ENCODE peak calls at places on chromosomes 13 and 19, in seven cellular contexts. One of them, this sample, is unnamed.
A peak's percentile ranks its signal among the peaks of the same experiment; 100 is the strongest.

GRCh38 chr13:27796544-27797227 is 4.4 kb downstream of the GSX1 start:
- DNase-seq in Calu3: no peak
- DNase-seq in pancreas: no peak
- DNase-seq in glutamatergic neuron: no peak
- DNase-seq in lower lobe of right lung: no peak
- DNase-seq in fibroblast of villous mesenchyme: no peak
- DNase-seq in ascending aorta: no peak
- DNase-seq in this sample: no peak

GRCh38 chr19:35712910-35713845 is 4.6 kb upstream of the KMT2B start:
- DNase-seq in ascending aorta: no peak
- DNase-seq in glutamatergic neuron: no peak
- DNase-seq in lower lobe of right lung: no peak
- DNase-seq in pancreas: no peak
- DNase-seq in Calu3: no peak
- DNase-seq in fibroblast of villous mesenchyme: no peak
- DNase-seq in this sample: no peak

GRCh38 chr13:39501711-39502324 is 101.2 kb downstream of the LHFPL6 start:
- DNase-seq in lower lobe of right lung: no peak
- DNase-seq in Calu3: no peak
- DNase-seq in glutamatergic neuron: no peak
- DNase-seq in fibroblast of villous mesenchyme: no peak
- DNase-seq in ascending aorta: no peak
- DNase-seq in pancreas: no peak
- DNase-seq in this sample: no peak

GRCh38 chr19:53553865-53554791 is 16.2 kb downstream of the ZNF331 start:
- DNase-seq in ascending aorta: peak; percentile 94
- DNase-seq in pancreas: peak; percentile 83
- DNase-seq in Calu3: no peak
- DNase-seq in glutamatergic neuron: peak; percentile 81
- DNase-seq in fibroblast of villous mesenchyme: peak; percentile 93
- DNase-seq in lower lobe of right lung: peak; percentile 92
- DNase-seq in this sample: peak; percentile 61

GRCh38 chr19:19447536-19448237 is 42.2 kb downstream of the GATAD2A start:
- DNase-seq in fibroblast of villous mesenchyme: no peak
- DNase-seq in glutamatergic neuron: no peak
- DNase-seq in pancreas: peak; percentile 34
- DNase-seq in lower lobe of right lung: no peak
- DNase-seq in ascending aorta: no peak
- DNase-seq in Calu3: no peak
- DNase-seq in this sample: no peak

GRCh38 chr19:6233827-6234511 is 45.8 kb downstream of the MLLT1 start:
- DNase-seq in glutamatergic neuron: peak; percentile 35
- DNase-seq in lower lobe of right lung: peak; percentile 88
- DNase-seq in ascending aorta: no peak
- DNase-seq in fibroblast of villous mesenchyme: no peak
- DNase-seq in pancreas: no peak
- DNase-seq in Calu3: no peak
- DNase-seq in this sample: no peak

GRCh38 chr19:38729653-38730469 is 14.4 kb downstream of the CAPN12 start:
- DNase-seq in pancreas: peak; percentile 73
- DNase-seq in lower lobe of right lung: peak; percentile 85
- DNase-seq in ascending aorta: no peak
- DNase-seq in Calu3: peak; percentile 92
- DNase-seq in fibroblast of villous mesenchyme: peak; percentile 66
- DNase-seq in glutamatergic neuron: peak; percentile 92
- DNase-seq in this sample: peak; percentile 89

GRCh38 chr19:4042731-4043082 is 24.0 kb downstream of the ZBTB7A start:
- DNase-seq in glutamatergic neuron: no peak
- DNase-seq in lower lobe of right lung: peak; percentile 80
- DNase-seq in fibroblast of villous mesenchyme: no peak
- DNase-seq in Calu3: peak; percentile 80
- DNase-seq in ascending aorta: no peak
- DNase-seq in pancreas: peak; percentile 72
- DNase-seq in this sample: no peak

GRCh38 chr19:19538077-19538764 is at the start of gene CILP2:
- DNase-seq in fibroblast of villous mesenchyme: no peak
- DNase-seq in Calu3: peak; percentile 67
- DNase-seq in pancreas: peak; percentile 43
- DNase-seq in glutamatergic neuron: peak; percentile 87
- DNase-seq in ascending aorta: no peak
- DNase-seq in lower lobe of right lung: peak; percentile 60
- DNase-seq in this sample: peak; percentile 57

GRCh38 chr13:24716011-24716410 is 35.8 kb downstream of the ATP12A start:
- DNase-seq in lower lobe of right lung: no peak
- DNase-seq in glutamatergic neuron: no peak
- DNase-seq in pancreas: no peak
- DNase-seq in Calu3: no peak
- DNase-seq in fibroblast of villous mesenchyme: no peak
- DNase-seq in ascending aorta: peak; percentile 24
- DNase-seq in this sample: no peak

GRCh38 chr19:45575216-45575615 is 9.4 kb downstream of the OPA3 start:
- DNase-seq in fibroblast of villous mesenchyme: no peak
- DNase-seq in ascending aorta: no peak
- DNase-seq in lower lobe of right lung: no peak
- DNase-seq in pancreas: no peak
- DNase-seq in glutamatergic neuron: no peak
- DNase-seq in Calu3: no peak
- DNase-seq in this sample: no peak

GRCh38 chr13:111013196-111013595 is 98.3 kb upstream of the ANKRD10 start:
- DNase-seq in glutamatergic neuron: no peak
- DNase-seq in pancreas: no peak
- DNase-seq in fibroblast of villous mesenchyme: no peak
- DNase-seq in lower lobe of right lung: no peak
- DNase-seq in ascending aorta: no peak
- DNase-seq in Calu3: no peak
- DNase-seq in this sample: no peak

GRCh38 chr13:97344250-97345175 is 89.5 kb upstream of the RAP2A start:
- DNase-seq in lower lobe of right lung: peak; percentile 55
- DNase-seq in ascending aorta: no peak
- DNase-seq in Calu3: peak; percentile 16
- DNase-seq in fibroblast of villous mesenchyme: peak; percentile 62
- DNase-seq in pancreas: peak; percentile 62
- DNase-seq in glutamatergic neuron: peak; percentile 56
- DNase-seq in this sample: peak; percentile 41

GRCh38 chr13:52004508-52005183 is 6.6 kb downstream of the ATP7B start:
- DNase-seq in lower lobe of right lung: no peak
- DNase-seq in ascending aorta: no peak
- DNase-seq in pancreas: no peak
- DNase-seq in fibroblast of villous mesenchyme: no peak
- DNase-seq in Calu3: no peak
- DNase-seq in glutamatergic neuron: no peak
- DNase-seq in this sample: no peak

DNA sequence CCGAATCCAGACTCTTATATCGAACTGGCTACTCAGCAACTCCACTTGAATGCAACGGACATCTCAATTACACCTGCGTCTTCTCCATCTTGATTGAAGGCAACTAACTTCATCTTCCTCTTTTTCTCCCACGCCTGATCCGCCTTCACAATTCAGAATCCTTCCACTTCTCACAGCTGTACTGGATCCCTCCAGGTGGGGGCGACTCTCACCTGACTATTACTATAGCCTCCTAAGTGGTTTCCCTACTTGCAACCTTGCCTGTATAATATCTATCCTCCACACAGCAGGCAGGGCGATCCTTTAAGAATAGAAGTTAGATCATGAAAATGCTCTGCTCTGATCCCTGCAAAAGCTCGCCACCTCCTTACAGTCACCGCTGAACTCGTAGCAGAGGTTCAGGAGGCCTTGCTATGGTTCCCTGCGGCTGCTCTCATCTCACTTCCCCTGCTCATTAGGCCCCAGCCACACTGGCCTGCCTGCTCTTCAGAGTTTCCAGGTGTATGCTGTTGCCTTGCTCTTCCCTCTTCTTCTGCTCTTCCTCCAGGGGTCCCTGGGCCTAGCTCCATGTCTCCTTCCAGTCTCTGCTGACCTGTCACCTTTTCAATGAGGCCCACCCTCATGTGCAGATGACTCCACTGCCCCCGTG is 31.9 kb downstream of the RFXAP start:
- DNase-seq in pancreas: no peak
- DNase-seq in ascending aorta: no peak
- DNase-seq in Calu3: peak; percentile 17
- DNase-seq in fibroblast of villous mesenchyme: no peak
- DNase-seq in glutamatergic neuron: peak; percentile 60
- DNase-seq in lower lobe of right lung: no peak
- DNase-seq in this sample: peak; percentile 53
- TF ChIP-seq CTCF in pancreas: no peak
- TF ChIP-seq CTCF in ascending aorta: no peak
- TF ChIP-seq CTCF in Calu3: no peak
- TF ChIP-seq CTCF in fibroblast of villous mesenchyme: peak; percentile 19
- TF ChIP-seq CTCF in glutamatergic neuron: peak; percentile 54
- TF ChIP-seq CTCF in lower lobe of right lung: peak; percentile 25
- TF ChIP-seq CTCF in this sample: peak; percentile 58

GRCh38 chr19:21472507-21472906 is 32.9 kb upstream of the ZNF429 start:
- DNase-seq in ascending aorta: no peak
- DNase-seq in lower lobe of right lung: no peak
- DNase-seq in pancreas: no peak
- DNase-seq in glutamatergic neuron: no peak
- DNase-seq in Calu3: no peak
- DNase-seq in fibroblast of villous mesenchyme: no peak
- DNase-seq in this sample: no peak

GRCh38 chr19:21466627-21467026 is 38.8 kb upstream of the ZNF429 start:
- DNase-seq in fibroblast of villous mesenchyme: no peak
- DNase-seq in pancreas: no peak
- DNase-seq in lower lobe of right lung: no peak
- DNase-seq in Calu3: no peak
- DNase-seq in glutamatergic neuron: no peak
- DNase-seq in ascending aorta: no peak
- DNase-seq in this sample: no peak

GRCh38 chr19:21463449-21464105 is 41.8 kb upstream of the ZNF429 start:
- DNase-seq in glutamatergic neuron: peak; percentile 87
- DNase-seq in fibroblast of villous mesenchyme: no peak
- DNase-seq in pancreas: peak; percentile 68
- DNase-seq in ascending aorta: no peak
- DNase-seq in Calu3: no peak
- DNase-seq in lower lobe of right lung: peak; percentile 63
- DNase-seq in this sample: peak; percentile 53

GRCh38 chr19:21474671-21475181 is 30.7 kb upstream of the ZNF429 start:
- DNase-seq in lower lobe of right lung: peak; percentile 81
- DNase-seq in pancreas: peak; percentile 92
- DNase-seq in Calu3: no peak
- DNase-seq in glutamatergic neuron: peak; percentile 78
- DNase-seq in fibroblast of villous mesenchyme: peak; percentile 63
- DNase-seq in ascending aorta: peak; percentile 84
- DNase-seq in this sample: peak; percentile 13

DNA sequence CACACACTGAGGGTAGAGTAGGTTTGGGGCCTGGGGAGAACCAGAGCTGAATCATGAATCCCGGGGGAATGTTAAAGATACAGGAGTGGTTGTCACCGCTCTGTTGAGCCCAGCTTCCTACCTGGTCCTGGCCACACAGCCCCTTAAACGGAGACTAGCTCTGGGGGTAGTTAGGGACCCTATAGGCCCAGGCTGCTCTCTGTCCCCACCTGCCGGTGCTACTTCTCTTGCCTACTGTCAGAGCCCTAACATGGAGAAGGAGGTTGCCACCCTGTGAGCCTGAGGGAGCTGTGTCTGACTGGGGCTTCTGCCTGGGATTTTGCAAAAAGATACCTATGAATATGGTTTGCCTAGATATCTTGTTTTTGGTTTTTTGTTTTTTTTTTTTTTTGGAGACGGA is 36.6 kb upstream of the ZNF429 start:
- DNase-seq in Calu3: no peak
- DNase-seq in glutamatergic neuron: no peak
- DNase-seq in pancreas: no peak
- DNase-seq in lower lobe of right lung: no peak
- DNase-seq in fibroblast of villous mesenchyme: no peak
- DNase-seq in ascending aorta: no peak
- DNase-seq in this sample: no peak
- TF ChIP-seq CTCF in Calu3: no peak
- TF ChIP-seq CTCF in glutamatergic neuron: no peak
- TF ChIP-seq CTCF in pancreas: no peak
- TF ChIP-seq CTCF in lower lobe of right lung: peak; percentile 14
- TF ChIP-seq CTCF in fibroblast of villous mesenchyme: no peak
- TF ChIP-seq CTCF in ascending aorta: no peak
- TF ChIP-seq CTCF in this sample: no peak

DNA sequence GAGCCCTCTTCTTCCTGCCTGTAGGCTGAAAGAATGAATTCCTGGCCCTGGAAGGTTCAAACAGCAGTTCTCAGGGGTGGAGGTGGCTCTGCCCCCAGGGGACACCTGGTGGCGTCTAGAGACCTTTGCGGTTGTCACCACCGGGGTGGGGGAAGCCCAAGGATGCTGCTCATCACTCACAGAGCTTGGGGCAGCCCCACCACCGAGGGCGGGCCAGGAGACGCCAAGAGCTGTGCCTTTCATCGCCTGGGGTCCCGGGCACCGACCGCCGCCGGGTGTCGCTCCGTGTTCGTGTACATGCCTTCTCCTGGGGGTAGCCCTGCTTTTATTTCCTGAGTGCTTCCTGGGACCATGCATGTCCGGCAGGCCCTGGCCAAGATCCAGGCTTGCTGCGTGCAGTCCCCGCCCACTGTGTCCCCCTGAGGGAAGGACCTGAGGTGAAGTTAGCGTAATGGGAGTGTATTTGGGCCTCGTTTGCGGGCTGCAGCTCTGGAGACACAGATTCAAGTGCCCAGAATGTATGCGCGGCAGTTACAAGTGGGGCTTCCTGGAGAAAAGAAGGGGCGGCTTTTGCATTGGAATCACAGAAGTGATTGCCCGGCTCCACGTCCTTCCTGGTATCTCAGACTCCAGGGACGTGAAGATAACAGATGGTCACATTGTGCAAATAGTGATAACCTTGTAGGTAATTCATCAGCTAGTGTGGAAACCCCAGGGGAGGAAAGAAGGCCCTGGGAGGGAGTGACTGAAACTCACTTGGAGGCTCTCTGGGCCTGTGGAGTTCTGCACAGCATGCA is 7.8 kb downstream of the DOT1L start:
- DNase-seq in glutamatergic neuron: peak; percentile 57
- DNase-seq in fibroblast of villous mesenchyme: peak; percentile 40
- DNase-seq in pancreas: peak; percentile 58
- DNase-seq in ascending aorta: no peak
- DNase-seq in Calu3: peak; percentile 43
- DNase-seq in lower lobe of right lung: peak; percentile 60
- DNase-seq in this sample: peak; percentile 14
- TF ChIP-seq CTCF in glutamatergic neuron: no peak
- TF ChIP-seq CTCF in fibroblast of villous mesenchyme: peak; percentile 4
- TF ChIP-seq CTCF in pancreas: no peak
- TF ChIP-seq CTCF in ascending aorta: no peak
- TF ChIP-seq CTCF in Calu3: no peak
- TF ChIP-seq CTCF in lower lobe of right lung: no peak
- TF ChIP-seq CTCF in this sample: no peak

GRCh38 chr19:47729468-47729798 is 15.9 kb upstream of the NOP53 start:
- DNase-seq in glutamatergic neuron: no peak
- DNase-seq in Calu3: peak; percentile 92
- DNase-seq in lower lobe of right lung: peak; percentile 83
- DNase-seq in pancreas: peak; percentile 93
- DNase-seq in fibroblast of villous mesenchyme: peak; percentile 74
- DNase-seq in ascending aorta: peak; percentile 93
- DNase-seq in this sample: peak; percentile 36

GRCh38 chr19:47729799-47730520 is 15.4 kb upstream of the NOP53 start:
- DNase-seq in fibroblast of villous mesenchyme: no peak
- DNase-seq in ascending aorta: peak; percentile 87
- DNase-seq in glutamatergic neuron: peak; percentile 75
- DNase-seq in lower lobe of right lung: peak; percentile 89
- DNase-seq in pancreas: peak; percentile 91
- DNase-seq in Calu3: peak; percentile 96
- DNase-seq in this sample: peak; percentile 86

GRCh38 chr19:47726467-47726866 is 13.2 kb downstream of the EHD2 start:
- DNase-seq in fibroblast of villous mesenchyme: peak; percentile 90
- DNase-seq in pancreas: no peak
- DNase-seq in ascending aorta: no peak
- DNase-seq in glutamatergic neuron: no peak
- DNase-seq in Calu3: no peak
- DNase-seq in lower lobe of right lung: no peak
- DNase-seq in this sample: no peak

GRCh38 chr19:47723573-47723923 is 10.3 kb downstream of the EHD2 start:
- DNase-seq in glutamatergic neuron: no peak
- DNase-seq in Calu3: peak; percentile 46
- DNase-seq in fibroblast of villous mesenchyme: peak; percentile 92
- DNase-seq in ascending aorta: peak; percentile 88
- DNase-seq in lower lobe of right lung: peak; percentile 87
- DNase-seq in pancreas: peak; percentile 76
- DNase-seq in this sample: no peak

GRCh38 chr19:47725759-47726401 is 12.7 kb downstream of the EHD2 start:
- DNase-seq in glutamatergic neuron: no peak
- DNase-seq in Calu3: no peak
- DNase-seq in pancreas: no peak
- DNase-seq in lower lobe of right lung: peak; percentile 94
- DNase-seq in fibroblast of villous mesenchyme: no peak
- DNase-seq in ascending aorta: no peak
- DNase-seq in this sample: no peak
- TF ChIP-seq CTCF in glutamatergic neuron: no peak
- TF ChIP-seq CTCF in Calu3: no peak
- TF ChIP-seq CTCF in pancreas: no peak
- TF ChIP-seq CTCF in lower lobe of right lung: no peak
- TF ChIP-seq CTCF in fibroblast of villous mesenchyme: no peak
- TF ChIP-seq CTCF in ascending aorta: no peak
- TF ChIP-seq CTCF in this sample: no peak

This sample was measured in endothelial cell.